ENCODE peak calls at places on chromosomes 16 and 17, in nine cellular contexts. O is psoas muscle, C is tibial artery, W is fibroblast of villous mesenchyme, V is HFF-Myc, M is body of pancreas, Y is GM12865, X is pancreas, R is ovary. S is an unnamed sample.

GRCh38 chr16:28012031-28012445 is 51.5 kb downstream of the GSG1L start:
- DNase-seq in O (no peak), C (no peak), W (peak), V (peak), M (no peak), Y (no peak), X (no peak), R (no peak), S (peak)

GRCh38 chr16:85803570-85803969 is 4.1 kb downstream of the COX4I1 start:
- DNase-seq in O (no peak), C (no peak), W (no peak), V (no peak), M (no peak), Y (no peak), X (no peak), R (no peak), S (no peak)

GRCh38 chr17:2792541-2793169 is 3.6 kb upstream of the RAP1GAP2 start:
- DNase-seq in O (no peak), C (no peak), W (no peak), V (no peak), M (no peak), Y (peak), X (no peak), R (no peak), S (no peak)

GRCh38 chr16:12439443-12440232 is 364.0 kb downstream of the CPPED1 start:
- DNase-seq in O (no peak), C (no peak), W (no peak), V (no peak), M (no peak), Y (no peak), X (no peak), R (no peak), S (no peak)

GRCh38 chr16:50535506-50536257 is 12.5 kb upstream of the NKD1 start:
- DNase-seq in O (no peak), C (no peak), W (no peak), V (no peak), M (no peak), Y (no peak), X (no peak), R (peak), S (no peak)

GRCh38 chr17:45231481-45232116 is 9.9 kb downstream of the FMNL1 start:
- DNase-seq in O (no peak), C (no peak), W (peak), V (no peak), M (no peak), Y (peak), X (no peak), R (no peak), S (no peak)

GRCh38 chr17:59530561-59530960 is 34.8 kb upstream of the DHX40 start:
- DNase-seq in O (no peak), C (no peak), W (no peak), V (no peak), M (no peak), Y (no peak), X (no peak), R (no peak), S (no peak)

GRCh38 chr16:64174327-64174726 is 947.5 kb downstream of the CDH11 start:
- DNase-seq in O (no peak), C (no peak), W (no peak), V (no peak), M (no peak), Y (no peak), X (no peak), R (no peak), S (no peak)

GRCh38 chr17:19014628-19015215 is 10.2 kb upstream of the FAM83G start:
- DNase-seq in O (peak), C (no peak), W (no peak), V (no peak), M (no peak), Y (no peak), X (no peak), R (no peak), S (no peak)

GRCh38 chr17:59490259-59490658 is 75.2 kb upstream of the DHX40 start:
- DNase-seq in O (no peak), C (no peak), W (no peak), V (no peak), M (no peak), Y (no peak), X (no peak), R (no peak), S (no peak)

GRCh38 chr17:47879028-47879585 is 16.9 kb upstream of the SP2 start:
- DNase-seq in O (no peak), C (no peak), W (peak), V (no peak), M (no peak), Y (no peak), X (no peak), R (no peak), S (no peak)

DNA sequence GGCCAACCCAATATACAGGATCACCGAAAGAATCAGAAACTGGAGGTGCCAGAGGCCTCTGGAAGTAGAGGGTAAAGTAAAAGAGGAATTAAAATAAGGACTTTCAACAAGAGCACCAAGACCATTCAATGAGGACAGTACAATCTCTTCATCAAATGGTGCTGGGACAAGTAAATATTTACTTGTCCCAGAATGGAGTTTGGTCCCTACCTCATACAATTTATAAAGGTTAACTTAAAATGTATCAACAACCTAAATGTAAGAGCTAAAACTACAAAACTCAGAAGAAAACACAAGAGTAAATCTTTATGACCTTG is 56.5 kb downstream of the USP31 start:
- DNase-seq in O (no peak), C (no peak), W (no peak), V (no peak), M (no peak), Y (no peak), X (no peak), R (no peak), S (no peak)
- H3K4me3 ChIP-seq in O (no peak), C (no peak), W (no peak), V (no peak), M (no peak), Y (no peak), X (no peak), R (no peak), S (no peak)

GRCh38 chr17:72120878-72121163 is at the start of gene SOX9:
- DNase-seq in O (peak), C (peak), W (peak), V (no peak), M (peak), Y (peak), X (peak), R (no peak), S (peak)

GRCh38 chr17:72122336-72122667 is 1.5 kb downstream of the SOX9 start:
- DNase-seq in O (no peak), C (no peak), W (no peak), V (no peak), M (no peak), Y (no peak), X (no peak), R (no peak), S (no peak)

GRCh38 chr17:72122002-72122310 is 1.1 kb downstream of the SOX9 start:
- DNase-seq in O (no peak), C (no peak), W (peak), V (no peak), M (peak), Y (peak), X (no peak), R (no peak), S (no peak)

GRCh38 chr17:72119963-72120877 is 600 bp upstream of the SOX9 start:
- DNase-seq in O (peak), C (peak), W (peak), V (no peak), M (peak), Y (no peak), X (peak), R (no peak), S (peak)

DNA sequence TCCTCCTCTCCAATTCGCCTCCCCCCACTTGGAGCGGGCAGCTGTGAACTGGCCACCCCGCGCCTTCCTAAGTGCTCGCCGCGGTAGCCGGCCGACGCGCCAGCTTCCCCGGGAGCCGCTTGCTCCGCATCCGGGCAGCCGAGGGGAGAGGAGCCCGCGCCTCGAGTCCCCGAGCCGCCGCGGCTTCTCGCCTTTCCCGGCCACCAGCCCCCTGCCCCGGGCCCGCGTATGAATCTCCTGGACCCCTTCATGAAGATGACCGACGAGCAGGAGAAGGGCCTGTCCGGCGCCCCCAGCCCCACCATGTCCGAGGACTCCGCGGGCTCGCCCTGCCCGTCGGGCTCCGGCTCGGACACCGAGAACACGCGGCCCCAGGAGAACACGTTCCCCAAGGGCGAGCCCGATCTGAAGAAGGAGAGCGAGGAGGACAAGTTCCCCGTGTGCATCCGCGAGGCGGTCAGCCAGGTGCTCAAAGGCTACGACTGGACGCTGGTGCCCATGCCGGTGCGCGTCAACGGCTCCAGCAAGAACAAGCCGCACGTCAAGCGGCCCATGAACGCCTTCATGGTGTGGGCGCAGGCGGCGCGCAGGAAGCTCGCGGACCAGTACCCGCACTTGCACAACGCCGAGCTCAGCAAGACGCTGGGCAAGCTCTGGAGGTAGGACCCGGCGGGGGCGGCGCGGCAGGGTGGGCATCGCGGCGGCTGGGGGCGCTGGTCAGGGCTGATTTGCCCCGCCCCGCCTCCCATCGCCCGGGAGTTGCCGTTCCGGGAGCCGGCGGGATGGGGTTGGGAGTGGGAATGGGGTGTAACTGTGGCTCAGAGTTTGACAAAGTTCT is 563 bp downstream of the SOX9 start:
- DNase-seq in O (peak), C (peak), W (peak), V (no peak), M (peak), Y (peak), X (peak), R (no peak), S (no peak)
- TF ChIP-seq CTCF in O (no peak), C (no peak), W (no peak), V (no peak), M (no peak), Y (no peak), X (no peak), R (no peak), S (peak)

DNA sequence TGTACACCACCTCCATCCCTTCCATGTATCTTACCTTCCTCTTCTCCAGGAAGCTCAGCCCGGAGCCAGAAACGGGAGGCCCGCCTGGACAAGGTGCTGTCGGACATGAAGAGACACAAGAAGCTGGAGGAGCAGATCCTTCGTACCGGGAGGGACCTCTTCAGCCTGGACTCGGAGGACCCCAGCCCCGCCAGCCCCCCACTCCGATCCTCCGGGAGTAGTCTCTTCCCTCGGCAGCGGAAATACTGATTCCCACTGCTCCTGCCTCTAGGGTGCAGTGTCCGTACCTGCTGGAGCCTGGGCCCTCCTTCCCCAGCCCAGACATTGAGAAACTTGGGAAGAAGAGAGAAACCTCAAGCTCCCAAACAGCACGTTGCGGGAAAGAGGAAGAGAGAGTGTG is 756 bp upstream of the MVP start:
- DNase-seq in O (no peak), C (no peak), W (no peak), V (no peak), M (no peak), Y (no peak), X (no peak), R (no peak), S (no peak)
- H3K4me3 ChIP-seq in O (no peak), C (no peak), W (peak), V (peak), M (no peak), Y (peak), X (no peak), R (no peak), S (no peak)

DNA sequence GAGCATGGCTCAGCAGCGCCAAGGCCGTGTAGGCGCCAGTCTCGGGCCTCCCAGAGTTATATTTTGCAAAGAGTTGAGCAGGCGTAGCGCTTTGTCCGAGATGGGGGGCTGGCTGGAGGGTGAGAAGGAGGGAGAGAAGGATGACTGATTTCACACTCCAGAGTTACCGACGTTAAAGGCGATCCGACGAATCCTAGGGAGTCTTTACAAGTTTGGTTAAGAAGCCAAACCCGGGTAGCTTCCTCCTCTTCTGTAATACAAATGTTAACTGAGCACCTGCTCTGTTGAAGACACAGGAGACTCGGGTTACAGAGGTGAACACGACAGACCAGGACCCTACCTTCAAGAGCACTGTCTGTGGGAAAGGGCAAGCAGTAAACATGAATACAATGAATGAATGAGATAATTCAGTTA is 805 bp downstream of the POLR2A start:
- DNase-seq in O (no peak), C (no peak), W (no peak), V (no peak), M (no peak), Y (no peak), X (no peak), R (no peak), S (no peak)
- TF ChIP-seq CTCF in O (no peak), C (no peak), W (peak), V (no peak), M (no peak), Y (peak), X (no peak), R (no peak), S (peak)

GRCh38 chr16:84728853-84729424 is 29.1 kb downstream of the USP10 start:
- DNase-seq in O (no peak), C (no peak), W (no peak), V (no peak), M (no peak), Y (no peak), X (no peak), R (no peak), S (no peak)

GRCh38 chr16:84730406-84731106 is 30.8 kb downstream of the USP10 start:
- DNase-seq in O (peak), C (peak), W (peak), V (peak), M (peak), Y (peak), X (no peak), R (peak), S (peak)

GRCh38 chr16:84726670-84727467 is 27.1 kb downstream of the USP10 start:
- DNase-seq in O (no peak), C (no peak), W (no peak), V (no peak), M (peak), Y (peak), X (no peak), R (no peak), S (no peak)

GRCh38 chr16:84732674-84733352 is 33.0 kb downstream of the USP10 start:
- DNase-seq in O (no peak), C (no peak), W (no peak), V (no peak), M (no peak), Y (peak), X (no peak), R (no peak), S (no peak)

DNA sequence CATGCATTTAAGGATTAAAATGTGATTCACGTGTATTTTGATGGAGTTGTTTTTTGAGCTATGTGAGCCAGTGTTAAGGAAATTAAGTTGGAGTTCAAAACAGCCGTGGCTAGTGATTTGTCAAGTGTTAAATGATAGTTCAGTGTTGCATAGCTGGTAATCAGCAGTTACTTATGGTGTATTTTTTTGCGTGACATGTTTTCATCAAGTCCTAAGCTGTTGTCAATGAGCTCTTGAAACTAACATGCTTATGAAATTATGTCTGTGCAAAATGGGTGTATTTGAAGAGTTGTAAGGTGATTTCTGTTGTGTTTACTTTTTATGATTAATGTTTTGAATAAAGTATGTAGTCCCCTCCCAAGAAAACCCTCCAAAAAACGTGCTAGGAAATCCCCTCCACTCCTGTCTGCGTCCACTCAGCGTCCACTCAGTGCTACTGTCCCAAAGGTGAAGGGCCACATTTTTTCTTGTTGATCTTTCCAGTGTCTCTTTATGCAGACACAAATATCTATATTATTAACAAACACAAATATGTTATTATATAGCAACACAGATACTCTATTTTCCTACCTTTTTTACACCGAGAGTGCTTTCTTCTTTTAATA is 30.0 kb downstream of the USP10 start:
- DNase-seq in O (no peak), C (no peak), W (no peak), V (no peak), M (no peak), Y (no peak), X (no peak), R (no peak), S (no peak)
- H3K4me3 ChIP-seq in O (peak), C (no peak), W (peak), V (no peak), M (no peak), Y (peak), X (no peak), R (no peak), S (peak)

DNA sequence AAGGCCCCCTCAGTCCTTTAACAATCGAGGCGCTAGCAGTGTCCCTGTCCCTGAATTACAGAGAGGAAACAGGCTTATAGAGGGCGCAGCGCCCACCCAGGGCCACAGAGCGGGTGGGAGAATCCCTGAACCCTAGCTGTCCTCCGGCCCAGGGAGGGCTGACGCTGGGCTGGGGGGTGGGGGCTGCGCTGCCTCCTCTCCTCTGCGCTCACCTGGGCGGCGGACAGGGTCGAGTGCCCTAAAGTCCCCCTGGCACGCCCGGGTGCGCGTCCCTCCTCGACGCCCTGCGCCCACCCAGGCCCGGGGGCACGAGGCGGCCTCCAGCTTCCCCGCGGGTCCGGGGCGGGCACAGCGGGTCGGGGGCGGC is 200.4 kb upstream of the N4BP1 start:
- DNase-seq in O (no peak), C (no peak), W (no peak), V (no peak), M (no peak), Y (no peak), X (no peak), R (no peak), S (no peak)
- TF ChIP-seq CTCF in O (no peak), C (no peak), W (no peak), V (no peak), M (no peak), Y (no peak), X (no peak), R (no peak), S (no peak)

DNA sequence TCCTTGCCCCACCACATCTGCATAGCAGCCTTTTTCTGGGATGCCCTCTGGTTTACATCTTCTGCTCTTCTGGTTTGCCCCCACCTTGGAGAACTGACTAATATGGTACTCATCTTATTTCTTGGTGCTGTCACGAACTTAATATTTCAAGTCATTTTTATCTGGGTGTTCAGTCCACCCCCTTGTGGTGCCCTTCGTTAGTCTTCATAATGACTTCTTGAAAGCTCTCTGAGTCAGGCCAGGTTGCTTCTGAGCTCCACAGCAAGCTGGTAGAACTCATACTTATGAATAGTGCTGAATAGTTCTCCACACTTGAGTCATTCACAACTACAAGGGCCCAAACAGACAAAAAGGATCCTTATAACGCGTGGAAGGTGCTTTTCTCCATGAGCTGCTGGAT is 35.8 kb upstream of the TEKT3 start:
- DNase-seq in O (no peak), C (no peak), W (peak), V (peak), M (no peak), Y (no peak), X (no peak), R (no peak), S (no peak)
- H3K4me3 ChIP-seq in O (no peak), C (no peak), W (no peak), V (no peak), M (no peak), Y (no peak), X (no peak), R (no peak), S (peak)

DNA sequence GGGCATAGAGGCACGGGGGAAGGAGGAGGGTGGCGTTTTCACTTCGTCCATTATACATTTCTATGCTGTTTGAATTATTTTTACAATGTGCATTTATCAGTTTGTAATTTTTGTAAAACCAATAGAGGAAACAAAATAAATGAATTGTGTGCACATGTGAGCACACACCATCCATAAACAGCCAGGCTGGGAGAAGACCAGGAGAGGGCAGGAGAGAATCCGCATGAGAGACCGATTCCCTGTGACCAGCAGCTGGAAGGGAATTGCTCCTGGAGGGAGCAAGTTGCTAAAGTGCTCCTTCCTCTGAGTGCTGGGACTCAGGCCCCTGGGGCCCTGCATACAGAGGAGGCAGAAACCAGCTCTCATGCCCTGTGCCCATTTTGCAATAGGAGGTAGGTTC is 126.0 kb downstream of the ABCC12 start:
- DNase-seq in O (no peak), C (no peak), W (no peak), V (no peak), M (no peak), Y (no peak), X (no peak), R (no peak), S (no peak)
- TF ChIP-seq CTCF in O (no peak), C (no peak), W (peak), V (peak), M (no peak), Y (no peak), X (no peak), R (no peak), S (no peak)

GRCh38 chr16:73065617-73066313 is 17.8 kb upstream of the ZFHX3 start:
- DNase-seq in O (peak), C (peak), W (no peak), V (no peak), M (no peak), Y (no peak), X (no peak), R (no peak), S (no peak)
- H3K4me3 ChIP-seq in O (peak), C (peak), W (no peak), V (no peak), M (no peak), Y (no peak), X (no peak), R (peak), S (peak)

S was measured in retinal pigment epithelial cell.